ENCODE peak calls at places on chromosome 11, in seven cellular contexts. U, Q, M, Y, A, X and F are unnamed samples.

GRCh38 chr11:115141715-115142114 is 362.5 kb downstream of the CADM1 start:
- DNase-seq in Y (no peak), A (no peak), U (no peak), X (no peak), Q (no peak), M (no peak), F (no peak)

GRCh38 chr11:31968774-31969433 is 122.0 kb upstream of the RCN1 start:
- DNase-seq in Y (no peak), U (no peak), X (no peak), A (no peak), Q (no peak), M (no peak), F (no peak)

GRCh38 chr11:2547806-2548205 is 103.0 kb downstream of the KCNQ1 start:
- DNase-seq in U (no peak), X (peak; percentile 5), Y (no peak), M (no peak), Q (peak; percentile 53), A (no peak), F (no peak)

GRCh38 chr11:102256251-102256650 is 61.0 kb upstream of the BIRC3 start:
- DNase-seq in X (no peak), A (no peak), Q (no peak), Y (no peak), M (no peak), U (no peak), F (no peak)

GRCh38 chr11:126282361-126282741 is 542 bp upstream of the TIRAP start:
- DNase-seq in A (peak; percentile 24), Q (no peak), X (peak; percentile 57), M (no peak), U (peak; percentile 21), Y (peak; percentile 24), F (no peak)

GRCh38 chr11:126105748-126106080 is 43.0 kb upstream of the CDON start:
- DNase-seq in M (no peak), X (no peak), Y (no peak), A (no peak), Q (no peak), U (no peak), F (no peak)

GRCh38 chr11:66845876-66846212 is 2.6 kb downstream of the RCE1 start:
- DNase-seq in Y (no peak), X (no peak), Q (no peak), A (peak; percentile 17), U (no peak), M (no peak), F (no peak)

GRCh38 chr11:11348303-11348702 is 4.7 kb downstream of the CSNK2A3 start:
- DNase-seq in M (no peak), A (no peak), X (no peak), U (no peak), Q (no peak), Y (no peak), F (no peak)

GRCh38 chr11:83092488-83093384 is 21.0 kb upstream of the RAB30 start:
- DNase-seq in M (no peak), Y (no peak), Q (no peak), A (no peak), X (peak; percentile 78), U (no peak), F (no peak)

GRCh38 chr11:19687372-19687771 is 25.3 kb upstream of the NAV2 start:
- DNase-seq in X (no peak), Y (no peak), A (no peak), U (no peak), M (no peak), Q (no peak), F (no peak)

GRCh38 chr11:69563946-69564780 is 76.8 kb upstream of the CCND1 start:
- DNase-seq in Y (no peak), U (no peak), Q (no peak), A (no peak), M (no peak), X (no peak), F (no peak)

GRCh38 chr11:122642472-122642922 is 13.0 kb upstream of the UBASH3B start:
- DNase-seq in Q (no peak), A (no peak), U (no peak), Y (no peak), X (no peak), M (no peak), F (no peak)

GRCh38 chr11:108226036-108226435 is 3.2 kb downstream of the ATM start:
- DNase-seq in Q (no peak), A (no peak), X (no peak), U (no peak), Y (no peak), M (no peak), F (no peak)

GRCh38 chr11:19817870-19818269 is 105.2 kb downstream of the NAV2 start:
- DNase-seq in X (no peak), M (no peak), A (no peak), Q (no peak), U (no peak), Y (no peak), F (no peak)

GRCh38 chr11:118565062-118565461 is 669 bp downstream of the IFT46 start:
- DNase-seq in Q (no peak), X (no peak), A (no peak), M (peak; percentile 50), Y (no peak), U (no peak), F (no peak)

GRCh38 chr11:68383976-68384501 is 71.6 kb downstream of the LRP5 start:
- DNase-seq in Y (peak; percentile 52), A (peak; percentile 93), M (no peak), X (peak; percentile 75), Q (peak; percentile 69), U (peak; percentile 77), F (peak; percentile 85)

GRCh38 chr11:3345736-3346135 is 33.2 kb downstream of the ZNF195 start:
- DNase-seq in X (no peak), Y (no peak), U (no peak), Q (no peak), M (no peak), A (no peak), F (no peak)

GRCh38 chr11:44305643-44306468 is 4.1 kb downstream of the ALX4 start:
- DNase-seq in Q (peak; percentile 74), X (peak; percentile 20), A (no peak), M (no peak), U (no peak), Y (peak; percentile 7), F (no peak)
- TF ChIP-seq CTCF in Q (no peak), X (no peak), A (no peak), M (no peak), U (no peak), Y (no peak), F (no peak)

DNA sequence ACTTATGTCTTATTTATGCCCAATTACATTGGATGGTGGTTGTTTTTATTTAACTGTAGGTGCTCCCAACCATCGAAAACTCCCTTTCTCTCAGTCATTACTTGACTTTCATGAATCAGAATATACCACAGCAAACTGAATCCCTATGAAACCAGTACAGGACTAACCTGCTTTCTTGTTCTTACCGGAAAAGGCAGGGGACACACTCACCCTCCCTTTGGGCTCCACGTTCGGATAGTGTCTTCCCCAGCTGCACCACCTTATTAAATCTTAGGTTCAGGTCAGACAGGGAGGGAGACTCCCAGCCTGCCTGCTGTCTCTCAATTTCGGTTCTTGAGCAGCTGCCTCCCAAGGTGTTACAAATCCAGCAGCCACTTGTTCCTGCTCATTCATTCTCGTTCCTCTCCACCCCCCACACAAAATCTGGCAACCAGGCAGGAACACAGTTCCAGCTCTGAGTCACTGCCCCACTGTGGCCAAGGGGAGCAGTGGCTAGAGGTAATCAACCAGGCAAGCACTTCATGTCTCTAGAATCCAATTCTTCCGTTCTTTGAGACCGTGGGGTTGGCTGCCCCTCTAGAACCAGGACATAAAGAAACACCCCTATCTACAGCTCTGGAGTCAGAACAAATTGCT is 133.0 kb downstream of the PLEKHA7 start:
- DNase-seq in M (no peak), Y (no peak), A (no peak), X (no peak), Q (peak; percentile 71), U (no peak), F (no peak)
- TF ChIP-seq CTCF in M (peak; percentile 12), Y (no peak), A (no peak), X (no peak), Q (no peak), U (no peak), F (no peak)

GRCh38 chr11:94297967-94298576 is 6.3 kb upstream of the IZUMO1R start:
- DNase-seq in A (no peak), Y (no peak), U (no peak), M (no peak), Q (no peak), X (no peak), F (no peak)
- TF ChIP-seq CTCF in A (no peak), Y (no peak), U (no peak), M (no peak), Q (no peak), X (no peak), F (no peak)

DNA sequence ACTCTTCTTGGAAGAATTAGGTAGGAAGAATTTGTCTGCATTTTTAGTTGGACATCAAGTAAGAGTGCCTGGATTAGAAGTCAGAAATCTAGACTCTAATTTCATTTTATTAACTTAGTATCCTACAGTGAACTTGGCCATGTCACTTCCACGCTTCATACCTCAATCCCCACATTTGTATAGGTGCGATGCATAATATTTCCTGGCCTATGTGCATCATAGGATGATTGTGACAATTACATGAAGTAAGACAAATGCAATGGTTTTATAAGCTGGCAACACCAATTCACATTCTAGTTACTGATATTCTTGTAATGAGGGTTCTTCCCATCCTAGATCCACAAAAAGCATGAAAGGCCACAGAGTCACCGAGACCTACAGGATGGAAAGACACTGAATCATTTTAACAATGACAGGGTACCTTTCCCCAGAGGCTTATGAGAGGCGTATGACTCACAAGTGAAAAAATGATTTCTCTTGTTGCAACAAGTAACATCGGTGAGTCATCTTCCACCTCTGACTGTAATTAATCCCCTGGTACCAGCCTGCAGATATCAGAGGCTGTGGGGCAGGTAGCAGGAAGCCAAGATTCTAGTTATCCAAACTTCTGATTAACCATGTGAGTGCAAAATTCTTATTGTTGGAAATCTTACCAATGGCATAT is 56.0 kb upstream of the OR5AK2 start:
- DNase-seq in Q (no peak), Y (no peak), A (no peak), U (no peak), X (no peak), M (no peak), F (no peak)
- TF ChIP-seq CTCF in Q (no peak), Y (no peak), A (no peak), U (no peak), X (no peak), M (no peak), F (no peak)

GRCh38 chr11:120840661-120841060 is 183.2 kb upstream of the TBCEL start:
- DNase-seq in M (no peak), U (no peak), Q (no peak), Y (no peak), A (no peak), X (no peak), F (no peak)
- TF ChIP-seq CTCF in M (no peak), U (no peak), Q (no peak), Y (no peak), A (no peak), X (no peak), F (no peak)

GRCh38 chr11:74847895-74848294 is 99.2 kb downstream of the RNF169 start:
- DNase-seq in A (no peak), X (no peak), M (peak; percentile 88), Y (no peak), U (no peak), Q (no peak), F (no peak)

GRCh38 chr11:74845978-74846517 is 97.4 kb downstream of the RNF169 start:
- DNase-seq in U (no peak), Q (no peak), M (no peak), A (no peak), Y (no peak), X (no peak), F (no peak)

GRCh38 chr11:74844865-74845264 is 96.2 kb downstream of the RNF169 start:
- DNase-seq in U (no peak), Q (no peak), X (no peak), Y (no peak), M (peak; percentile 55), A (no peak), F (no peak)

GRCh38 chr11:74844072-74844471 is 95.4 kb downstream of the RNF169 start:
- DNase-seq in Y (no peak), U (no peak), A (no peak), Q (no peak), M (peak; percentile 64), X (no peak), F (no peak)

GRCh38 chr11:74846770-74847169 is 98.1 kb downstream of the RNF169 start:
- DNase-seq in A (no peak), Q (no peak), X (no peak), U (no peak), Y (no peak), M (no peak), F (no peak)
- TF ChIP-seq CTCF in A (no peak), Q (no peak), X (no peak), U (no peak), Y (no peak), M (no peak), F (no peak)